ENCODE peak calls at places on chromosomes 1 and 21, in ten cellular contexts. C, F, Z, J, D, U, O, X, S and M are unnamed samples.

GRCh38 chr1:153799016-153799415 is 23.8 kb downstream of the SLC27A3 start:
- DNase-seq in F (no peak), X (no peak), O (no peak), J (no peak), U (no peak), S (no peak), D (no peak), C (no peak), Z (no peak), M (no peak)

GRCh38 chr1:92376345-92376744 is 77.5 kb downstream of the RPAP2 start:
- DNase-seq in U (no peak), D (peak; percentile 88), F (no peak), X (no peak), S (no peak), Z (no peak), C (no peak), J (no peak), O (no peak), M (no peak)

GRCh38 chr1:43930168-43930948 is 3.2 kb upstream of the ARTN start:
- DNase-seq in O (no peak), U (no peak), X (peak; percentile 72), F (no peak), S (peak; percentile 84), J (no peak), C (no peak), Z (peak; percentile 29), D (peak; percentile 48), M (no peak)

GRCh38 chr1:180533571-180533987 is 25.2 kb upstream of the OVAAL start:
- DNase-seq in O (no peak), S (peak; percentile 91), X (peak; percentile 74), D (peak; percentile 71), F (peak; percentile 53), J (peak; percentile 28), U (peak; percentile 21), Z (peak; percentile 75), C (peak; percentile 60), M (peak; percentile 36)

GRCh38 chr21:27047331-27048314 is 80.7 kb upstream of the ADAMTS5 start:
- DNase-seq in S (no peak), Z (no peak), O (no peak), F (no peak), X (no peak), D (peak; percentile 44), J (no peak), U (no peak), C (no peak), M (no peak)

GRCh38 chr21:46187814-46188213 is 3.6 kb upstream of the SPATC1L start:
- DNase-seq in S (no peak), X (no peak), F (no peak), U (no peak), O (no peak), C (no peak), D (no peak), Z (no peak), J (no peak), M (no peak)

GRCh38 chr1:192485692-192486436 is 89.7 kb upstream of the RGS1 start:
- DNase-seq in O (no peak), D (peak; percentile 39), F (peak; percentile 36), U (peak; percentile 68), X (no peak), C (peak; percentile 98), J (peak; percentile 53), Z (peak; percentile 92), S (no peak), M (no peak)

GRCh38 chr1:181562395-181562794 is 79.1 kb downstream of the CACNA1E start:
- DNase-seq in J (no peak), D (no peak), U (no peak), S (no peak), O (no peak), X (no peak), Z (no peak), F (no peak), C (no peak), M (no peak)

GRCh38 chr21:35428489-35428888 is 379.4 kb upstream of the RUNX1 start:
- DNase-seq in F (peak; percentile 32), C (peak; percentile 62), J (peak; percentile 12), X (peak; percentile 94), U (no peak), Z (no peak), O (no peak), D (no peak), S (peak; percentile 68), M (no peak)

GRCh38 chr1:7588457-7588827 is 182.7 kb upstream of the VAMP3 start:
- DNase-seq in F (no peak), D (no peak), X (no peak), U (no peak), J (no peak), C (no peak), Z (no peak), S (no peak), O (no peak), M (no peak)

GRCh38 chr1:167482184-167482583 is 36.1 kb downstream of the CD247 start:
- DNase-seq in X (no peak), C (no peak), Z (no peak), S (no peak), F (no peak), D (no peak), J (no peak), O (no peak), U (no peak), M (no peak)

GRCh38 chr1:168892945-168893344 is 163.9 kb upstream of the DPT start:
- DNase-seq in S (no peak), J (no peak), O (no peak), X (no peak), C (no peak), F (no peak), Z (no peak), D (no peak), U (no peak), M (no peak)

GRCh38 chr1:22870201-22870871 is 102.3 kb downstream of the LACTBL1 start:
- DNase-seq in D (no peak), F (peak; percentile 64), Z (peak; percentile 50), C (peak; percentile 67), J (no peak), X (no peak), U (no peak), O (no peak), S (no peak), M (no peak)

GRCh38 chr1:203776636-203777035 is 11.7 kb downstream of the LAX1 start:
- DNase-seq in U (no peak), C (no peak), X (no peak), F (no peak), S (no peak), J (no peak), O (no peak), D (no peak), Z (no peak), M (no peak)

GRCh38 chr21:17802568-17802967 is 16.6 kb downstream of the C21orf91 start:
- DNase-seq in Z (no peak), D (peak; percentile 50), C (peak; percentile 16), J (no peak), U (no peak), F (no peak), S (no peak), X (no peak), O (no peak), M (no peak)

GRCh38 chr21:17805966-17806365 is 13.2 kb downstream of the C21orf91 start:
- DNase-seq in C (no peak), Z (no peak), U (no peak), J (no peak), X (no peak), O (no peak), S (no peak), F (no peak), D (no peak), M (no peak)

GRCh38 chr21:17799414-17800164 is 19.6 kb downstream of the C21orf91 start:
- DNase-seq in O (no peak), D (no peak), X (no peak), C (no peak), Z (no peak), F (no peak), J (no peak), U (no peak), S (no peak), M (no peak)

GRCh38 chr21:17798796-17799195 is 20.4 kb downstream of the C21orf91 start:
- DNase-seq in O (no peak), X (no peak), J (no peak), Z (no peak), D (peak; percentile 4), U (no peak), C (no peak), S (no peak), F (no peak), M (no peak)

DNA sequence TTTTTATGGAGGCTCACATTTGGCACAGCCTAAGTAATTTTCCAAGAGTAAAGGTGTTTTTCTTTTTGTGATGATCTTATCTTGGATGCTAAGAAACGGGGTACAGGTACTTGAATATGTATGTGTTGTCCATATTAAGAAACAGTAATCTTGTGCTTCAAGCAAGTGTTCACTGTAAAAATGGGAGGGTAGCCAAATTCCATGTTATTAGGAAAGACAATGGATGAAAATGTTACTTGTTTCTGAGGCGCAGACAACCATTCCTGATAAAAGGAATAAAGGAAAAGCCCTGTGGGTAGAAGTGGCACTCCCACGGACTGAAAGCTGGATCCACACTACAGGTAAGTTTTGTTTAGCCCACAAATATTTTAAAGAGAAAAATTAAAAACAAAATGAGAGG is 15.6 kb downstream of the C21orf91 start:
- DNase-seq in J (no peak), O (no peak), D (no peak), C (peak; percentile 43), X (no peak), S (no peak), F (no peak), U (no peak), Z (no peak), M (no peak)
- H3K4me3 ChIP-seq in J (no peak overlapping the region), O (no peak overlapping the region), D (no peak overlapping the region), C (no peak overlapping the region), X (no peak overlapping the region), S (no peak overlapping the region), F (no peak overlapping the region), U (no peak overlapping the region), Z (no peak overlapping the region), M (no peak overlapping the region)

GRCh38 chr1:18640228-18641004 is 9.8 kb downstream of the PAX7 start:
- DNase-seq in J (no peak), S (peak; percentile 86), Z (no peak), O (no peak), X (peak; percentile 77), D (peak; percentile 56), F (no peak), C (no peak), U (no peak), M (no peak)
- H3K4me3 ChIP-seq in J (no peak overlapping the region), S (peak overlapping the region; percentile 66), Z (no peak overlapping the region), O (no peak overlapping the region), X (no peak overlapping the region), D (peak overlapping the region; percentile 44), F (no peak overlapping the region), C (no peak overlapping the region), U (no peak overlapping the region), M (no peak overlapping the region)

GRCh38 chr1:3674100-3675094 is 22.1 kb downstream of the TP73 start:
- DNase-seq in S (peak; percentile 88), X (peak; percentile 58), Z (peak; percentile 55), U (no peak), F (no peak), J (no peak), O (peak; percentile 60), C (no peak), D (no peak), M (no peak)
- H3K4me3 ChIP-seq in S (no peak overlapping the region), X (no peak overlapping the region), Z (no peak overlapping the region), U (no peak overlapping the region), F (no peak overlapping the region), J (no peak overlapping the region), O (peak overlapping the region; percentile 67), C (no peak overlapping the region), D (no peak overlapping the region), M (peak overlapping the region; percentile 66)

DNA sequence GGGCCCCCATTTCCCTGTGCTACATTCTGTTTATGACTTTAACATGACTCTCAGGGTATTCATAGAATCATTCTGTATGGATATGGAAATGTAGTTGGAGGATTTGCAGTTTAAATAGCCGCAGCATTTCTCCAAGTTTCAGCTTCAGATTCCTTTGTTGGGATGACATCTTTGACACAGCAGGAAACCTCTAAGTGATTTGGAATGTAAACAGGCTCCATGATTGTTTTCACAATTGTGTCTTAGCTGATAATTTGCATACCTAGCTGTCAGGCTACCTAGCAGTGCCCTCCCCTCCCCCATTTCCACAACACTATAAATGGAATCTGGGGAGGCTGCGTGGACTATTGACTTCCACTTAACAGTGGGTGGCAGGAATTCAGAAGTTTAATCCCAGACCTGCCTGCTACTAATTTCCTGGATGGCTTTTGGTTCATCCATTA is 290.2 kb downstream of the HLX start:
- DNase-seq in Z (peak; percentile 16), F (no peak), X (peak; percentile 97), U (no peak), D (peak; percentile 17), S (peak; percentile 79), O (no peak), J (no peak), C (peak; percentile 54), M (no peak)
- H3K4me3 ChIP-seq in Z (no peak overlapping the region), F (no peak overlapping the region), X (no peak overlapping the region), U (no peak overlapping the region), D (no peak overlapping the region), S (no peak overlapping the region), O (no peak overlapping the region), J (no peak overlapping the region), C (no peak overlapping the region), M (no peak overlapping the region)